ENCODE peak calls at places on chromosomes 2 and 18, in six cellular contexts. W is AG04450, M is adrenal gland, P is MM.1S, G is upper lobe of right lung, V is cardiac muscle cell. O is an unnamed sample. For H3K27me3, the result is how much of the 10 kb centered on the place peaks cover.

GRCh38 chr18:8260319-8260718 is 348.9 kb upstream of the RAB12 start:
- DNase-seq in M (no peak), G (no peak), W (no peak), P (no peak), V (no peak), O (no peak)

GRCh38 chr2:224946911-224947310 is 95.4 kb downstream of the DOCK10 start:
- DNase-seq in G (no peak), W (no peak), M (no peak), V (no peak), P (peak), O (no peak)

GRCh38 chr2:70113396-70114100 is 26.3 kb downstream of the PCBP1 start:
- DNase-seq in W (no peak), G (no peak), V (no peak), M (no peak), P (no peak), O (no peak)

GRCh38 chr2:3465844-3466481 is 53.4 kb downstream of the ADI1 start:
- DNase-seq in P (no peak), M (peak), V (no peak), W (peak), G (no peak), O (no peak)

GRCh38 chr2:219285894-219286425 is 6.8 kb downstream of the DNAJB2 start:
- DNase-seq in W (peak), V (peak), P (no peak), G (peak), M (peak), O (no peak)

GRCh38 chr2:46072146-46072820 is 224.9 kb upstream of the EPAS1 start:
- DNase-seq in W (no peak), M (no peak), G (no peak), P (no peak), V (no peak), O (no peak)

GRCh38 chr2:75012080-75012479 is 53.6 kb downstream of the POLE4 start:
- DNase-seq in M (no peak), G (no peak), V (no peak), P (no peak), W (no peak), O (no peak)

GRCh38 chr2:63755216-63755615 is 86.5 kb upstream of the UGP2 start:
- DNase-seq in G (no peak), V (no peak), W (no peak), M (no peak), P (no peak), O (no peak)

GRCh38 chr18:13530879-13531387 is 195.4 kb downstream of the FAM210A start:
- DNase-seq in W (no peak), M (peak), V (peak), G (no peak), P (peak), O (no peak)

GRCh38 chr2:15671409-15671808 is 79.7 kb downstream of the DDX1 start:
- DNase-seq in G (no peak), V (no peak), M (no peak), W (no peak), P (no peak), O (no peak)

GRCh38 chr2:240624950-240625621 is at the start of gene GPR35:
- DNase-seq in M (peak), V (no peak), W (no peak), G (peak), P (peak), O (peak)

GRCh38 chr2:122993592-122993991 is 1031.5 kb upstream of the CNTNAP5 start:
- DNase-seq in V (no peak), G (no peak), W (no peak), M (no peak), P (no peak), O (no peak)

DNA sequence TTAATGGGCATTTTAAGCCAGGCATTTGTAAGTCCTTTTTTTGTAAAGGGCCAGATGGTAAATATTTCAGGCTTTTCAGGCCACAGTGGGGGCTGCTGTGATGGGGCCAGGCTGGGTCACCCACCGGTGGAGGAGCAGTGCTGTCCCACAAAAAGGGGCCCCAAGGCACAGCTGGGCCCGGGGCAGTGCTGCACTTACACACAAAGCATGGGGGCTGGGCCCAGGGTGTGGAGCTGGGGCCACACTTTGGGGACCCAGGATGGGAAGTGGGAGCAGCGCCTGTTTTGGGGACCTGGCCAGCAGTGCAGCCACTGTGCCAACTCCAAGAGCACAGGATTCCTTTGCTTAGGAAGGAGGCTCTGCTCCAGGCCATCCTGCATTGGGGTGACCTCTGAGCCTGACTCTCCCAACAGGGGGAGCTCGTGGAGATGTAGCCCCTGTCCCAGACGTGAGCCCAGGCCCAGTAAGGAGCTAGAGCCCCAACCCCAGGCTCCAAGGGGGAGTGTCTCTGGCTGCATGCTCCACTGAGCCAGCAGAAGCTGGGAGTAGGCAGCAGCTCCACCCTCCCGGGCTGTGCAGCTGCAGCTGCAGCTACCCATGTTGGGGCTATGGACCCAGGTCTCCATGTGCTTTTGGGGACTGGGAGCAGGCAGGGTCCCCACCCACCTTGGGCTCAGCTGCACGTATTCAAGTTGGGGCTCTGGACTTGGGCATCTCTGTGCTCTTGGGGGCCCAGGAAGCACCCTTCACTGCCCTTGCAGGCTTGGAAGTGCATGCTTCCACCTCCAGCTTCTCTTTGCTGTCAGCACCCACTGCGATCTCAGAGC is 1036.5 kb upstream of the CNTNAP5 start:
- DNase-seq in V (no peak), P (no peak), G (no peak), W (no peak), M (no peak), O (peak)
- TF ChIP-seq CTCF in V (no peak), P (no peak), G (no peak), W (no peak), M (no peak), O (no peak)

DNA sequence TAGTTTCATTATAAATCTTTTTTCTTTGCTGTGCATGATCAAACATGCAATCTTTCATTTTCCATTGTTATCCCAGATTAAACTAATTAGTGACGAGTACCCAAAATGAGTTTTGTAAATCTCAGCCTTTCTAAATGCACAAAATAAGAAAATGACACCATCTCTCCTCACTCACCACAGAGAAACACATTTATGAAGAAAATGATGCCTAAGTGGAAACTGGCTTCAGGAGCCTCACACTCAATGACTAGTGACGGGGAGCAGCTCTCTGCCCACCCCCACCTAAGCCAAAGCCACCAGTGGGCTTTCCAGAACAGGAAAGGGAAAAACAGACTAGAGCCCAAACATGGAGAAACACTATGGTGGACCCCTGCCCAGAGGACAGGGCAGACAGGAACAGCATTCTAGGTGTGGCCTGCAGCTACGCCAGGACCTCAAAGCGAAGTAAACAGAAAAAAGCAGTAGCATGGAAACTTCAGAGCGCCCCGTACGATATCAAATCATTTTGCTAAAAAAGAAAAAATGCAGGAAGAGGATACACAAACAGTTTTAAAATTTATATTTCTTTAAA is 113.5 kb downstream of the RBMS1 start:
- DNase-seq in G (no peak), M (no peak), P (no peak), W (no peak), V (no peak), O (no peak)
- H3K4me3 ChIP-seq in G (no peak), M (no peak), P (no peak), W (no peak), V (no peak), O (no peak)

DNA sequence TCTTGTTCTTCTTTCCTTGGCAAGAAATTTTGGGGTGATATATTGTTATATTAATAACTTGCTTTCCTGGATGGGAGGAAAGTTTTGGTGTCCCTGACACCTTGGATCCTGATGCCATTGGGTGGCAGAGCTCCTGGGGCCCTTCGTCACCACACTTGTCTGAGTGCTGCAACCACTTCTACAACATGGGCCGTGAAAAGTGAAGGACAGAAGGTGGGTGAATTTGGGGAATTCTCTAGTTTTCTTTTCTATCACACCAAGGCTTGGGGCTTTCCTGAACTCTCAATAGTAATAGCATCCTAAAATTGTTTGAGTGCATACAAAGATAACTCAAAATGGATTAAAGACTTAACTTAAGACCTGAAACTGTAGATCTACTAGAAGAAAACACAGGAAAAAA is 10.0 kb downstream of the ACOXL start:
- DNase-seq in M (no peak), P (no peak), G (no peak), W (no peak), V (no peak), O (no peak)
- H3K27me3 ChIP-seq in M (under half), P (under half), G (under half), W (under half), V (under half), O (under half)

GRCh38 chr2:168961450-168962229 is 60.5 kb downstream of the G6PC2 start:
- DNase-seq in V (peak), P (peak), M (peak), W (peak), G (no peak), O (peak)
- TF ChIP-seq CTCF in V (peak), P (peak), M (peak), W (peak), G (peak), O (peak)

DNA sequence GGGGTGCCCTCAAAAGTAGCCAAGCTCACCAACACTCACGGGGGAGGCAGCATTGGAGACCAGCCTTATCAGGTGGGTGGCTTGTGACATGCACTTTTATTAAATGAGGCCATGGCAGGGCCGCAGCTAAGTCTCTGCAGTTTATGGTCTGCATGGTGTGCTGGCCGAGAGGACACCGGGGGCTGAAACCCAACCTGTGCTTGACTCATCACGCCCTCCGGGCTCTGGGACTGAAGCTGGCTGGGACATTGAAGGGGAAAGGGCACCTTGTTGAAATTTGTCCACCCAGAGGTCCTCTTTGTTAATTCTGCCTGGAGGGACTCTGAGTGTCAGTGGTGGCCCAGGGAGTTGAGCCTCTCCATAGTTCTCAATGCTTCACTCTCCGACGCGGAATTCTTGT is 17.7 kb upstream of the NTSR2 start:
- DNase-seq in G (no peak), V (no peak), W (no peak), P (no peak), M (no peak), O (no peak)
- H3K4me3 ChIP-seq in G (peak), V (no peak), W (no peak), P (no peak), M (no peak), O (no peak)

DNA sequence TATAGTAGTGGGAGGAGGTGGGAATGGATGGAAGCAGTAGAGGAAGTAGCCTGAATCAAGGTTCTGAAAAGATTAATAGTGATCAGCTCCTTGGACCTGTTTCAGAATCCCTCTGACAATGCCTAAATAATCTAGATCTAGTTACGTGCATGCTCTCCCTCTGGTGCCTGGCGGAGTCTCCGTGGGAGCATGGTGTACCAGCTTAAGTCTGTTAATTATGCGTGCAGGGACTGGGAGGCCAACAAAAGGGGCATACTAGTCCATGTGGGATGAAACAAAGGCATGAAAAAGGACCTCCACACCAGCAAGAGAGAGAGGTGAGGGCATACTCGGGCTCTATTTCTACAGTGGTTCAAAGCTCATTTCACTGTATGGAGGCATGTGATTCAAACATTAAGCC is 200.3 kb downstream of the DPP4 start:
- DNase-seq in M (no peak), W (no peak), P (no peak), V (no peak), G (no peak), O (no peak)
- H3K27me3 ChIP-seq in M (under half), W (under half), P (under half), V (under half), G (under half), O (under half)

GRCh38 chr2:163692081-163692480 is 43.7 kb downstream of the FIGN start:
- DNase-seq in G (no peak), M (no peak), P (no peak), V (no peak), W (no peak), O (no peak)
- TF ChIP-seq CTCF in G (no peak), M (no peak), P (no peak), V (no peak), W (no peak), O (no peak)

GRCh38 chr2:144509001-144509545 is 10.8 kb downstream of the ZEB2 start:
- DNase-seq in P (no peak), M (no peak), V (no peak), G (no peak), W (no peak), O (no peak)

GRCh38 chr2:144511222-144511855 is 8.6 kb downstream of the ZEB2 start:
- DNase-seq in W (no peak), P (no peak), G (no peak), M (no peak), V (no peak), O (no peak)

GRCh38 chr2:144511945-144512344 is 8.0 kb downstream of the ZEB2 start:
- DNase-seq in V (no peak), W (no peak), P (no peak), M (no peak), G (no peak), O (no peak)

GRCh38 chr2:144509548-144510205 is 10.2 kb downstream of the ZEB2 start:
- DNase-seq in W (no peak), P (no peak), G (no peak), M (no peak), V (no peak), O (no peak)

GRCh38 chr2:144510206-144510991 is 9.5 kb downstream of the ZEB2 start:
- DNase-seq in M (no peak), V (peak), G (no peak), P (no peak), W (peak), O (no peak)
- H3K4me3 ChIP-seq in M (no peak), V (peak), G (peak), P (no peak), W (peak), O (peak)

DNA sequence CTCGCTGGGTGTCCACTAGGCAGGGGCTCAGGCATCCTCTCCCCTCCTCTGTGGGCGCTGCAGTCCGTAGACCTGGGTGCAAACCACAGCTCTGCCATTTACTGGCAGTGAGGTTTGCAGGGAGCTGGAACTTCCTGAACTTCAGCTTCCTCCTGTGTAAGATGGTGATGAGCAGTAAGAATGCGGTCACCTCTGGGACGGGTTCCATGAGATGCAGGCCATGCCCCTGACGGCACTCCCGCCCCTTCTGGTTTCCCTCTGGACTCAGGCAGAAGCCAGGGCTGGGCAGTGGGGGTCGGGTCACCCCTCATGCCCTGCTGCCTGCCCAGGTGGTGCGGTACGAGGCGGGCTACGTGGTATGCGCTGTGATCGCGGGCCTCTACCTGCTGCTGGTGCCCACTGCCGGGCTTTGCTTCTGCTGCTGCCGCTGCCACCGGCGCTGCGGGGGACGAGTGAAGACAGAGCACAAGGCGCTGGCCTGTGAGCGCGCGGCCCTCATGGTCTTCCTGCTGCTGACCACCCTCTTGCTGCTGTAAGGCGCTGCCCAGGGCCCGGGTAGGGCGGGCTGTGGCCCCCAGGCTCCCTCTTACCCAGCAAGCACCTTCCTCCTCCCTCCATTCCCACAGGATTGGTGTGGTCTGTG is 1.5 kb downstream of the PROM2 start:
- DNase-seq in G (peak), V (no peak), M (no peak), P (no peak), W (no peak), O (no peak)
- H3K27me3 ChIP-seq in G (under half), V (under half), M (under half), P (under half), W (under half), O (under half)

O was measured in GM06990.